ENCODE peak calls at places on chromosomes 3 and 15, in nine cellular contexts. Q, H, Z, P, O, B, M, S and T are unnamed samples.

GRCh38 chr15:35980719-35981118 is 434.8 kb upstream of the DPH6 start:
- DNase-seq in Q (no peak), H (no peak), Z (no peak), P (no peak), O (no peak), B (peak), M (no peak), S (no peak), T (no peak)

GRCh38 chr15:29815000-29815704 is 7.1 kb downstream of the TJP1 start:
- DNase-seq in Q (no peak), H (no peak), Z (no peak), P (no peak), O (no peak), B (peak), M (no peak), S (no peak), T (no peak)

GRCh38 chr3:59212128-59212764 is 162.4 kb upstream of the CFAP20DC start:
- DNase-seq in Q (no peak), H (no peak), Z (no peak), P (no peak), O (no peak), B (peak), M (no peak), S (no peak), T (no peak)

GRCh38 chr15:41609123-41609522 is 50.1 kb downstream of the TYRO3 start:
- DNase-seq in Q (no peak), H (no peak), Z (no peak), P (no peak), O (no peak), B (no peak), M (no peak), S (no peak), T (no peak)

GRCh38 chr15:41286665-41287333 is 45.6 kb downstream of the OIP5 start:
- DNase-seq in Q (no peak), H (no peak), Z (no peak), P (no peak), O (no peak), B (no peak), M (no peak), S (no peak), T (no peak)

GRCh38 chr3:48412375-48413001 is 17.4 kb downstream of the PLXNB1 start:
- DNase-seq in Q (peak), H (no peak), Z (no peak), P (no peak), O (no peak), B (no peak), M (no peak), S (peak), T (no peak)

GRCh38 chr3:62133015-62133414 is 240.3 kb downstream of the FEZF2 start:
- DNase-seq in Q (no peak), H (no peak), Z (no peak), P (no peak), O (no peak), B (no peak), M (no peak), S (no peak), T (no peak)

GRCh38 chr15:95405447-95405846 is 925.1 kb upstream of the NR2F2 start:
- DNase-seq in Q (no peak), H (no peak), Z (peak), P (no peak), O (no peak), B (no peak), M (no peak), S (no peak), T (no peak)

GRCh38 chr3:182369861-182370260 is 423.4 kb upstream of the ATP11B start:
- DNase-seq in Q (no peak), H (no peak), Z (no peak), P (no peak), O (no peak), B (no peak), M (no peak), S (no peak), T (no peak)

GRCh38 chr3:187150599-187150998 is 11.3 kb upstream of the RPL39L start:
- DNase-seq in Q (no peak), H (peak), Z (no peak), P (no peak), O (no peak), B (no peak), M (no peak), S (peak), T (peak)

GRCh38 chr3:64539451-64540196 is 148.2 kb downstream of the ADAMTS9 start:
- DNase-seq in Q (peak), H (peak), Z (no peak), P (no peak), O (no peak), B (no peak), M (peak), S (no peak), T (peak)

GRCh38 chr15:85618956-85619491 is 175.7 kb downstream of the KLHL25 start:
- DNase-seq in Q (peak), H (peak), Z (peak), P (peak), O (peak), B (peak), M (peak), S (no peak), T (peak)
- TF ChIP-seq POLR2A in Q (peak), H (peak), Z (peak), P (peak), O (peak), B (no peak), M (peak), S (no peak), T (no peak)

GRCh38 chr3:9361691-9362388 is 1.0 kb upstream of the THUMPD3 start:
- DNase-seq in Q (no peak), H (no peak), Z (no peak), P (no peak), O (no peak), B (no peak), M (no peak), S (no peak), T (no peak)
- H3K4me3 ChIP-seq in Q (peak), H (peak), Z (peak), P (no peak), O (no peak), B (peak), M (peak), S (no peak), T (no peak)

GRCh38 chr3:177359601-177360357 is 162.5 kb upstream of the TBL1XR1 start:
- DNase-seq in Q (peak), H (peak), Z (peak), P (peak), O (peak), B (peak), M (peak), S (peak), T (peak)
- TF ChIP-seq POLR2A in Q (no peak), H (peak), Z (no peak), P (peak), O (no peak), B (no peak), M (peak), S (peak), T (no peak)

DNA sequence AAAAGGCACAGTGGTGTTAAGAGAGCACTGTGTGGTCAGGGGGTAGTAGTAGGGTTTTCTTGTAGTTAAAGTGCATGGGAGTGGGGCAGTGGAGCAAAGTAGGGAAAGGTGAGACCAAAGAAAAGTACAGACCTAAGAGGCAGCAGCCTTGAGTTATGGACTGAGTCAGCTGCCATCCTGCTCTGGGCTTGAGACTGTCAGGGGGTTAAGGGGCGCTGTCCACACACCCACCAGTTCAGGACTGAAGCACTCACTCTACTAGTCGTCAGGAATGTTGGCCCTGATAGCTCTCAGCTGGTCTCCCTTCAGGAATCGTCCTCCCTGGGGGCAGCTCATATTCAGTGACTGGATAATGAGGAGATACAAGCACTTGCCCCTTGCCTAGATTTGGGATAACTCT is 7.9 kb downstream of the CCR4 start:
- DNase-seq in Q (no peak), H (no peak), Z (no peak), P (no peak), O (no peak), B (no peak), M (no peak), S (no peak), T (no peak)
- H3K4me3 ChIP-seq in Q (no peak), H (no peak), Z (no peak), P (no peak), O (no peak), B (no peak), M (no peak), S (no peak), T (no peak)

GRCh38 chr3:41961061-41961749 is 698 bp downstream of the ULK4 start:
- DNase-seq in Q (peak), H (peak), Z (peak), P (peak), O (no peak), B (peak), M (peak), S (peak), T (peak)

GRCh38 chr3:41961750-41962679 is at the start of gene ULK4:
- DNase-seq in Q (peak), H (peak), Z (peak), P (peak), O (peak), B (peak), M (peak), S (peak), T (peak)

GRCh38 chr3:41955192-41955591 is 6.7 kb downstream of the ULK4 start:
- DNase-seq in Q (no peak), H (no peak), Z (no peak), P (no peak), O (no peak), B (no peak), M (no peak), S (no peak), T (peak)

GRCh38 chr3:41956574-41956973 is 5.3 kb downstream of the ULK4 start:
- DNase-seq in Q (no peak), H (no peak), Z (no peak), P (no peak), O (no peak), B (no peak), M (no peak), S (no peak), T (no peak)
- TF ChIP-seq POLR2A in Q (no peak), H (no peak), Z (no peak), P (no peak), O (no peak), B (no peak), M (no peak), S (no peak), T (no peak)

DNA sequence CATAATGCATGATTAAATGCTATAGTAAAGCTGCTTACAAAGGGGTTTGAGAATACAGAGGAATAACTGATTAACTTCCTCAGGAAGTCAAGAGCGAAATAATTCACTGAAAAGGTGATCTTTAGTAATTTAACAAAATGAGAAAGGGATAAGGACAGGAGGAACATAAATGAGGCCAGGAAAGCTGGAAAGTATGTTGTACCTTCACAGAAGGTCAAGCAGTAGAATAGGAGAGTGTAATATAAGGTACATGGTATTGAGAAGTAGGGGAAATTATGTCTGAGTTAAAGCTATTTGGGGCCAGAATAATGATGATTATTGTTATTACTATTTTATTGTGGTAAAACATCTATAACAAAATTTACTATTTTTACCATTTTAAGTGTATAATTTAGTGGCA is 19.2 kb downstream of the GOLM2 start:
- DNase-seq in Q (no peak), H (no peak), Z (no peak), P (no peak), O (no peak), B (no peak), M (no peak), S (no peak), T (no peak)
- H3K4me3 ChIP-seq in Q (no peak), H (no peak), Z (no peak), P (no peak), O (no peak), B (no peak), M (no peak), S (no peak), T (no peak)

GRCh38 chr15:99054892-99055291 is 47.3 kb upstream of the PGPEP1L start:
- DNase-seq in Q (no peak), H (no peak), Z (no peak), P (no peak), O (no peak), B (no peak), M (no peak), S (no peak), T (no peak)

GRCh38 chr15:99055555-99056134 is 48.1 kb upstream of the PGPEP1L start:
- DNase-seq in Q (no peak), H (no peak), Z (no peak), P (no peak), O (no peak), B (no peak), M (no peak), S (no peak), T (no peak)

GRCh38 chr15:99052205-99052604 is 44.6 kb upstream of the PGPEP1L start:
- DNase-seq in Q (no peak), H (no peak), Z (no peak), P (no peak), O (no peak), B (no peak), M (no peak), S (no peak), T (no peak)

GRCh38 chr15:99054025-99054387 is 46.4 kb upstream of the PGPEP1L start:
- DNase-seq in Q (no peak), H (no peak), Z (no peak), P (no peak), O (no peak), B (no peak), M (no peak), S (no peak), T (no peak)

DNA sequence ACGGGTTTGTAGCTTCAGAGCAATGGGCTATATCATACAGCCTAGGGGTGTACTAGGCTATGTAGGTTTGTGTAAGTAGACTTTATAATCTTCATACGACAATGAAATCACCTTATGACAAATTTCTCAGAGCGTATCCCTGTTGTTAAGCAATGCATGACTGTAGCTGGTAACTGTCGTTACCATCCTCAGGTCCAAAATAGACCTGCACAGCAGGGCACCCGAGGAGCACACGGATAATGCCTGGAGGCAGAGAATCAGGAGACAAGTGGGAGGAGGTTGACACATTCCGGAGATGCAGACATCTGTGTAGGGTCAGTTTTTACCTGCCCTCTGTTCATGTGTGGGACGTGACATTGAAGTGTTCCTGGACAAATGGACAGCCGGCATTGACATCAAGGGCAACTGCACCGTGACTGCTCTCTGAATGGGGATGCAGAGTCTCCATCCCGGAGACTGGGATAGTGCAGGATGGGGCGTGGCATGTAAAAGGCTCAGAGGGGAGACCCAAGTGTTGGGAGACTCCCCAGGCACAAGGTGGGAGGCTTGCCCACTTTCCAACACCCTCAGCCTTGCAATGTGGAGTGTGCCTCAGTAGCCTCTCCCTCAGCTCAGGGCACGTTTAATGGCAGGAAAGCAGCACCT is 45.9 kb upstream of the PGPEP1L start:
- DNase-seq in Q (no peak), H (no peak), Z (no peak), P (no peak), O (no peak), B (no peak), M (no peak), S (no peak), T (no peak)
- TF ChIP-seq POLR2A in Q (no peak), H (no peak), Z (no peak), P (no peak), O (no peak), B (no peak), M (no peak), S (no peak), T (no peak)